ENCODE peak calls at places on chromosome 20, in five cellular contexts. R is activated CD8-positive, alpha-beta T cell treated with anti-CD3 and anti-CD28 coated beads for 36 hours; K is T-helper 2 cell; D is HTR-8/SVneo; V is M059J. T is an unnamed sample.
A peak's percentile ranks its signal among the peaks of the same experiment; 100 is the strongest.

GRCh38 chr20:8094845-8095244 is 37.2 kb upstream of the PLCB1 start:
- DNase-seq in R (no peak), K (no peak), D (no peak), V (no peak), T (no peak)

GRCh38 chr20:25389381-25389857 is 1.2 kb downstream of the ABHD12 start:
- DNase-seq in R (no peak), K (no peak), D (no peak), V (peak; percentile 46), T (peak; percentile 37)

GRCh38 chr20:63315240-63315981 is 22.4 kb downstream of the COL20A1 start:
- DNase-seq in R (no peak), K (peak; percentile 1), D (no peak), V (no peak), T (no peak)

GRCh38 chr20:48471734-48472408 is 355.9 kb downstream of the PREX1 start:
- DNase-seq in R (no peak), K (no peak), D (no peak), V (no peak), T (no peak)

GRCh38 chr20:53576195-53576580 is 17.5 kb downstream of the ZNF217 start:
- DNase-seq in R (no peak), K (no peak), D (no peak), V (no peak), T (no peak)

GRCh38 chr20:60138263-60139127 is 180.3 kb downstream of the CDH26 start:
- DNase-seq in R (peak; percentile 39), K (peak; percentile 15), D (peak; percentile 89), V (no peak), T (no peak)

GRCh38 chr20:62309947-62310756 is 7.4 kb downstream of the ADRM1 start:
- DNase-seq in R (no peak), K (no peak), D (no peak), V (no peak), T (no peak)

GRCh38 chr20:37323985-37324384 is 22.0 kb upstream of the SRC start:
- DNase-seq in R (no peak), K (no peak), D (no peak), V (peak; percentile 53), T (no peak)

GRCh38 chr20:58645277-58645968 is 5.7 kb upstream of the STX16 start:
- DNase-seq in R (no peak), K (no peak), D (no peak), V (peak; percentile 98), T (no peak)

GRCh38 chr20:63542696-63543095 is 4.9 kb downstream of the SRMS start:
- DNase-seq in R (no peak), K (no peak), D (no peak), V (no peak), T (no peak)

GRCh38 chr20:41247523-41248370 is 69.8 kb downstream of the ZHX3 start:
- DNase-seq in R (no peak), K (no peak), D (no peak), V (no peak), T (no peak)

GRCh38 chr20:46770330-46771194 is 61.1 kb downstream of the SLC2A10 start:
- DNase-seq in R (no peak), K (no peak), D (no peak), V (peak; percentile 61), T (no peak)

GRCh38 chr20:25540273-25540672 is 45.1 kb downstream of the NINL start:
- DNase-seq in R (no peak), K (no peak), D (no peak), V (no peak), T (peak; percentile 72)

GRCh38 chr20:25317351-25318075 is 69.6 kb downstream of the PYGB start:
- DNase-seq in R (no peak), K (no peak), D (no peak), V (no peak), T (no peak)

GRCh38 chr20:38581013-38581412 is at the start of gene ADIG:
- DNase-seq in R (no peak), K (no peak), D (no peak), V (peak; percentile 35), T (no peak)

GRCh38 chr20:61815176-61815575 is 250.5 kb downstream of the TAF4 start:
- DNase-seq in R (no peak), K (no peak), D (no peak), V (no peak), T (no peak)

GRCh38 chr20:55961351-55962320 is 43.7 kb downstream of the CBLN4 start:
- DNase-seq in R (no peak), K (no peak), D (no peak), V (no peak), T (no peak)

GRCh38 chr20:41304413-41305079 is 13.0 kb downstream of the ZHX3 start:
- DNase-seq in R (no peak), K (no peak), D (no peak), V (peak; percentile 32), T (no peak)

GRCh38 chr20:5947276-5947675 is 3.1 kb downstream of the TRMT6 start:
- DNase-seq in R (peak; percentile 66), K (no peak), D (no peak), V (no peak), T (no peak)

GRCh38 chr20:57907131-57908083 is 197.6 kb upstream of the PMEPA1 start:
- DNase-seq in R (no peak), K (no peak), D (no peak), V (no peak), T (no peak)

T was measured in small intestine.